ENCODE peak calls at places on chromosomes 4 and X, in seven cellular contexts. E is left ventricle myocardium inferior, V is endodermal cell, Y is astrocyte of the spinal cord, D is heart right ventricle, M is brain microvascular endothelial cell, O is fibroblast of lung. B is an unnamed sample.
A peak's percentile ranks its signal among the peaks of the same experiment; 100 is the strongest.

GRCh38 chr4:183402771-183403170 is 41.7 kb upstream of the CDKN2AIP start:
- DNase-seq in E (no peak), V (no peak), Y (no peak), D (no peak), M (no peak), O (peak; percentile 22), B (no peak)

GRCh38 chr4:128958194-128958593 is 135.1 kb downstream of the SCLT1 start:
- DNase-seq in E (no peak), V (no peak), Y (no peak), D (peak; percentile 3), M (no peak), O (no peak), B (no peak)

GRCh38 chr4:153676984-153677383 is 7.1 kb upstream of the TLR2 start:
- DNase-seq in E (no peak), V (no peak), Y (peak; percentile 91), D (no peak), M (peak; percentile 88), O (peak; percentile 93), B (no peak)

GRCh38 chr4:84535901-84536300 is 36.8 kb upstream of the NKX6-1 start:
- DNase-seq in E (no peak), V (no peak), Y (no peak), D (no peak), M (no peak), O (no peak), B (no peak)

GRCh38 chr4:187544461-187545053 is 451.0 kb upstream of the ZFP42 start:
- DNase-seq in E (no peak), V (no peak), Y (no peak), D (no peak), M (no peak), O (no peak), B (no peak)

GRCh38 chrX:48509245-48509590 is 426 bp downstream of the PORCN start:
- DNase-seq in E (no peak), V (no peak), Y (no peak), D (no peak), M (no peak), O (no peak), B (no peak)

GRCh38 chr4:7928711-7929505 is 10.8 kb downstream of the AFAP1 start:
- DNase-seq in E (no peak), V (no peak), Y (no peak), D (no peak), M (no peak), O (no peak), B (no peak)

GRCh38 chrX:48960291-48960690 is 2.9 kb upstream of the OTUD5 start:
- DNase-seq in E (no peak), V (no peak), Y (no peak), D (no peak), M (no peak), O (no peak), B (no peak)

GRCh38 chrX:63561425-63561824 is 210.3 kb upstream of the SPIN4 start:
- DNase-seq in E (no peak), V (no peak), Y (no peak), D (no peak), M (no peak), O (peak; percentile 4), B (no peak)

DNA sequence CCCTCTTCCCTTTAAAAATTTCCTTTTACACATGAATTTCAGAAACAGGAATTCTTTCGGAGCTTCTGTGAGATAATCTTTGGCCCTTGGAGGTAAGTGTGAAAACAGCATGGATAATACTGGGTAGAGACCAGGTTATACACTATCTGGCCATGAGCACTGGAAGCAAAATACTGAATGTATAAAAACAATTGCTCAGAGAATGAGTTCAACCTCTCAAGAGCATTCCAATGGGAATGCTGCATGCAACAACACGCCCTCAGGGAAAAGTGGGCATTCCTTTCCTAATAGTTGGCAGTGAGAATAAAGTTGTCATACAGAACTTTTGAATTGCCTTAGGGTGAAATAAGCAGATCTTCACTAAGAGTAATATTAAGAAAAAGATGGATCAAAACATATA is 574.8 kb upstream of the DIPK2B start:
- DNase-seq in E (no peak), V (no peak), Y (peak; percentile 60), D (no peak), M (no peak), O (peak; percentile 86), B (no peak)
- H3K4me3 ChIP-seq in E (no peak overlapping the region), V (no peak overlapping the region), Y (no peak overlapping the region), D (no peak overlapping the region), M (no peak overlapping the region), O (peak overlapping the region; percentile 31), B (no peak overlapping the region)

GRCh38 chr4:112897548-112897947 is 151.9 kb upstream of the ANK2 start:
- DNase-seq in E (no peak), V (no peak), Y (no peak), D (no peak), M (no peak), O (no peak), B (no peak)
- TF ChIP-seq CTCF in E (no peak), V (peak; percentile 52), Y (no peak), D (no peak), M (no peak), O (no peak), B (no peak)

GRCh38 chr4:80196259-80197131 is 808 bp upstream of the PRDM8 start:
- DNase-seq in E (no peak), V (peak; percentile 77), Y (no peak), D (no peak), M (no peak), O (peak; percentile 40), B (no peak)

GRCh38 chr4:80199947-80200346 is 2.6 kb downstream of the PRDM8 start:
- DNase-seq in E (no peak), V (no peak), Y (no peak), D (no peak), M (no peak), O (no peak), B (no peak)

GRCh38 chr4:80197132-80197573 is at the start of gene PRDM8:
- DNase-seq in E (no peak), V (peak; percentile 64), Y (no peak), D (no peak), M (no peak), O (peak; percentile 60), B (no peak)

GRCh38 chr4:80199004-80199579 is 1.8 kb downstream of the PRDM8 start:
- DNase-seq in E (no peak), V (no peak), Y (no peak), D (no peak), M (no peak), O (no peak), B (no peak)

GRCh38 chr4:80197601-80198444 is 520 bp downstream of the PRDM8 start:
- DNase-seq in E (no peak), V (peak; percentile 79), Y (no peak), D (no peak), M (no peak), O (peak; percentile 39), B (no peak)
- H3K4me3 ChIP-seq in E (peak overlapping the region; percentile 59), V (peak overlapping the region; percentile 28), Y (peak overlapping the region; percentile 48), D (peak overlapping the region; percentile 47), M (peak overlapping the region; percentile 45), O (peak overlapping the region; percentile 39), B (no peak overlapping the region)

GRCh38 chr4:108611360-108611759 is 9.0 kb upstream of the RPL34 start:
- DNase-seq in E (no peak), V (no peak), Y (no peak), D (no peak), M (no peak), O (no peak), B (no peak)
- TF ChIP-seq CTCF in E (peak; percentile 27), V (peak; percentile 16), Y (peak; percentile 13), D (peak; percentile 35), M (peak; percentile 46), O (no peak), B (no peak)

GRCh38 chr4:82500830-82501229 is 61.0 kb downstream of the TMEM150C start:
- DNase-seq in E (no peak), V (peak; percentile 31), Y (no peak), D (no peak), M (no peak), O (no peak), B (no peak)

GRCh38 chr4:82496349-82496748 is 65.4 kb downstream of the TMEM150C start:
- DNase-seq in E (no peak), V (no peak), Y (no peak), D (no peak), M (no peak), O (no peak), B (no peak)

GRCh38 chr4:82499705-82500104 is 62.1 kb downstream of the TMEM150C start:
- DNase-seq in E (no peak), V (peak; percentile 5), Y (no peak), D (no peak), M (no peak), O (no peak), B (no peak)

GRCh38 chr4:82500106-82500738 is 61.6 kb downstream of the TMEM150C start:
- DNase-seq in E (no peak), V (no peak), Y (no peak), D (no peak), M (no peak), O (peak; percentile 51), B (no peak)
- H3K4me3 ChIP-seq in E (no peak overlapping the region), V (no peak overlapping the region), Y (no peak overlapping the region), D (no peak overlapping the region), M (no peak overlapping the region), O (no peak overlapping the region), B (no peak overlapping the region)

DNA sequence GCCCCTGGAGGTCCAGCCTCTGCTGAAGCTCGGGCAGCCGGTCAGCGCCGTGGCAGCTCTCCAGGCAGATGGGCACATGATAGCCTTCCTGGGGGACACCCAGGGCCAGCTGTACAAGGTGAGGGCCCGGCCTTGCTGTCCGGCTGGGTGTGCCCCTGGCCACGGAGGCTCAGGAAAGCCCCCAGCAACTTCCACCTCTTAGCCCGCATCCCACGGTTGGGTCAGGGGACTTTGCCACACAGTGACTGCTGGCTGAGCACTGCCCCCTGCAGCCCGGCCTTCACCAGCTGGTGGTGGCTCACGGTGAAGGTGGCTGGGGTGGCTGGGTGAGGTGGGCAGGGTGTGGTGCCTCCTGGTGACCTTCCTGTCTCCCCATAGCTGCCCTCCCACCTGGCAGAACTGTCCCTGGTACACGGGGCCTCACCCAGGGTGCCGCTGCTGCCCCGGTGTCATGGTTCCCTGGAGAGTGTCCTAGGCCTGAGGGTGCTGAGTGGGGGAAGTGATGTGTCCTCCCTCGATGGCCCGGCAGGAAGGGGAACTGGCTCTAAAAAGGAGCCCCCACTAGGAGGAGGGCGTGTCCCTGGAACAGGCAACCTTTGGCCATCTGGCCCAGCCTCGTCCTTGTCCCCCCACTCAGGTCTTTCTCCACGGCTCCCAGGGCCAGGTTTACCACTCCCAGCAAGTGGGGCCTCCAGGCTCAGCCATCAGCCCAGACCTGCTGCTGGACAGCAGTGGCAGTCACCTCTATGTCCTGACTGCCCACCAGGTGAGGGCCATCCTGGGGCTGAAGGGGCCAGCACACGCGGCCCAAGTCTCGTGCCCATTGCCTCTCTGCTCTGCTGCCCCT is 4.5 kb downstream of the PLXNB3 start:
- DNase-seq in E (no peak), V (peak; percentile 56), Y (no peak), D (no peak), M (no peak), O (no peak), B (no peak)
- TF ChIP-seq CTCF in E (no peak), V (peak; percentile 53), Y (no peak), D (no peak), M (no peak), O (no peak), B (no peak)

B was measured in GM12864.